ENCODE peak calls at places on chromosomes 13 and 19, in five cellular contexts. One of them, this sample, is unnamed.

GRCh38 chr19:35257113-35257461 is 8.3 kb downstream of the LSR start:
- DNase-seq in brain microvascular endothelial cell: no peak
- DNase-seq in AG09309: no peak
- DNase-seq in kidney epithelial cell: no peak
- DNase-seq in mucosa of descending colon: no peak
- DNase-seq in this sample: no peak

GRCh38 chr19:47794526-47794925 is 9.8 kb downstream of the TPRX1 start:
- DNase-seq in brain microvascular endothelial cell: no peak
- DNase-seq in AG09309: no peak
- DNase-seq in kidney epithelial cell: no peak
- DNase-seq in mucosa of descending colon: no peak
- DNase-seq in this sample: no peak

GRCh38 chr19:4744451-4745170 is 21.0 kb upstream of the DPP9 start:
- DNase-seq in brain microvascular endothelial cell: peak; percentile 90
- DNase-seq in AG09309: peak; percentile 78
- DNase-seq in kidney epithelial cell: no peak
- DNase-seq in mucosa of descending colon: no peak
- DNase-seq in this sample: peak; percentile 81

GRCh38 chr13:48004201-48004600 is 3.1 kb upstream of the SUCLA2 start:
- DNase-seq in brain microvascular endothelial cell: no peak
- DNase-seq in AG09309: no peak
- DNase-seq in kidney epithelial cell: no peak
- DNase-seq in mucosa of descending colon: no peak
- DNase-seq in this sample: no peak

GRCh38 chr19:16325671-16326400 is 1.2 kb downstream of the KLF2 start:
- DNase-seq in brain microvascular endothelial cell: no peak
- DNase-seq in AG09309: no peak
- DNase-seq in kidney epithelial cell: no peak
- DNase-seq in mucosa of descending colon: no peak
- DNase-seq in this sample: no peak

GRCh38 chr13:92717857-92718256 is 508.8 kb upstream of the GPC6 start:
- DNase-seq in brain microvascular endothelial cell: no peak
- DNase-seq in AG09309: no peak
- DNase-seq in kidney epithelial cell: no peak
- DNase-seq in mucosa of descending colon: no peak
- DNase-seq in this sample: no peak

GRCh38 chr13:48069573-48069972 is 25.3 kb downstream of the MED4 start:
- DNase-seq in brain microvascular endothelial cell: no peak
- DNase-seq in AG09309: no peak
- DNase-seq in kidney epithelial cell: no peak
- DNase-seq in mucosa of descending colon: no peak
- DNase-seq in this sample: no peak

GRCh38 chr13:51643882-51644281 is 59.6 kb downstream of the WDFY2 start:
- DNase-seq in brain microvascular endothelial cell: peak; percentile 87
- DNase-seq in AG09309: peak; percentile 76
- DNase-seq in kidney epithelial cell: peak; percentile 93
- DNase-seq in mucosa of descending colon: no peak
- DNase-seq in this sample: peak; percentile 54

GRCh38 chr19:42250666-42251531 is 4.0 kb downstream of the ERF start:
- DNase-seq in brain microvascular endothelial cell: no peak
- DNase-seq in AG09309: no peak
- DNase-seq in kidney epithelial cell: no peak
- DNase-seq in mucosa of descending colon: no peak
- DNase-seq in this sample: no peak

GRCh38 chr13:76597868-76598267 is 288.3 kb downstream of the KCTD12 start:
- DNase-seq in brain microvascular endothelial cell: no peak
- DNase-seq in AG09309: no peak
- DNase-seq in kidney epithelial cell: no peak
- DNase-seq in mucosa of descending colon: no peak
- DNase-seq in this sample: no peak

GRCh38 chr19:34308381-34309367 is 54.3 kb downstream of the GARRE1 start:
- DNase-seq in brain microvascular endothelial cell: no peak
- DNase-seq in AG09309: no peak
- DNase-seq in kidney epithelial cell: no peak
- DNase-seq in mucosa of descending colon: no peak
- DNase-seq in this sample: no peak

GRCh38 chr19:41144403-41144802 is 30.2 kb downstream of the CYP2F1 start:
- DNase-seq in brain microvascular endothelial cell: peak; percentile 73
- DNase-seq in AG09309: peak; percentile 45
- DNase-seq in kidney epithelial cell: peak; percentile 26
- DNase-seq in mucosa of descending colon: peak; percentile 99
- DNase-seq in this sample: peak; percentile 45

GRCh38 chr19:34962281-34962944 is 1.6 kb downstream of the ZNF792 start:
- DNase-seq in brain microvascular endothelial cell: no peak
- DNase-seq in AG09309: no peak
- DNase-seq in kidney epithelial cell: no peak
- DNase-seq in mucosa of descending colon: peak; percentile 25
- DNase-seq in this sample: no peak

GRCh38 chr19:49224856-49225255 is 67.3 kb downstream of the TRPM4 start:
- DNase-seq in brain microvascular endothelial cell: peak; percentile 70
- DNase-seq in AG09309: no peak
- DNase-seq in kidney epithelial cell: no peak
- DNase-seq in mucosa of descending colon: peak; percentile 71
- DNase-seq in this sample: no peak

GRCh38 chr19:10706990-10707389 is 5.8 kb downstream of the QTRT1 start:
- DNase-seq in brain microvascular endothelial cell: no peak
- DNase-seq in AG09309: no peak
- DNase-seq in kidney epithelial cell: no peak
- DNase-seq in mucosa of descending colon: no peak
- DNase-seq in this sample: no peak

GRCh38 chr19:10707440-10707839 is 6.2 kb downstream of the QTRT1 start:
- DNase-seq in brain microvascular endothelial cell: no peak
- DNase-seq in AG09309: no peak
- DNase-seq in kidney epithelial cell: no peak
- DNase-seq in mucosa of descending colon: no peak
- DNase-seq in this sample: no peak

GRCh38 chr19:10699650-10700335 is 1.4 kb upstream of the QTRT1 start:
- DNase-seq in brain microvascular endothelial cell: peak; percentile 73
- DNase-seq in AG09309: no peak
- DNase-seq in kidney epithelial cell: no peak
- DNase-seq in mucosa of descending colon: peak; percentile 83
- DNase-seq in this sample: no peak

GRCh38 chr19:10701955-10702307 is 692 bp downstream of the QTRT1 start:
- DNase-seq in brain microvascular endothelial cell: no peak
- DNase-seq in AG09309: no peak
- DNase-seq in kidney epithelial cell: no peak
- DNase-seq in mucosa of descending colon: peak; percentile 40
- DNase-seq in this sample: no peak
- TF ChIP-seq CTCF in brain microvascular endothelial cell: no peak
- TF ChIP-seq CTCF in AG09309: no peak
- TF ChIP-seq CTCF in kidney epithelial cell: no peak
- TF ChIP-seq CTCF in mucosa of descending colon: no peak
- TF ChIP-seq CTCF in this sample: peak; percentile 15

DNA sequence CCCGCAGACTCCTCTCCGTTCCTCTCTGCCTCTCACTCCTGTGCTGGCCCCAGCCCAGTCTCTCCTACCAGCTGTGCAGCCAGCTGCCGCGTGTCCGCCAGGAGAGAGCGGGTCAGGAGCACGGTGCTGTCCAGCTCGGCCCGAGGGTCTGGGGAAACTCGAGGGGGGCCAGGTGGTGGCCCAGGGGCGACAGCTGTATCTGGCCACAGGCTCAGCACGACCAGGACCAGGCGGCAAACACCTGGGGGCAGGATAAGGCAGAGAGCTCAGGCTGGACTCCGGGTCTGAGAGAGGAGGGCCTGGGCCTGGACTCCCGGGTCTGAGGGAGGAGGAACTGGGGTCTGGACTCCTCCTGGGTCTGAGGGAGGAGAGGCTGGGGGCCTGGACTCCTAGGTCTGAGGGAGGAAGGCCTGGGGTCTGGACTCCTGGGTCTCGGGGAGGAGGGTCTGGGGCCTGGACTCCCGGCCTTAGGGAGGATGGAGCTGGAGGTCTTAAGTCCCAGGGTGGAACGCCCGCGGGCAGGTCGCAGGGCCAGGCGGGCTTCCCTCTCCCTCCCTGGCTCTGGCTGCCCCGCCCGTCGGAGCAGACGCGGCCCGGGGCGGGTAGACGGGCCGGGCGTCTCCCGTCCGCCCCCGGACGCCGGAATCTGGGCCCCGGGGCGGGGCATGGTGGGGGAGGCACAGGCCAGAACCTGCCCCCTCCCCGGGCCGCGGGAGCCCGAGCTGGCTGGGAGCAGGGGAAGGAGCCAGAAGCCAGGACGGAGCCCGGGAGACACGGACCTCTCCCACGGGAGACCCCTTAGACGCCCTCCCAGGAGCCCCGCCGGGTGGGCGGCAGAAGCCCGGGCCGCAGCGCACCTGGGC is 1.3 kb downstream of the IL11 start:
- DNase-seq in brain microvascular endothelial cell: peak; percentile 16
- DNase-seq in AG09309: no peak
- DNase-seq in kidney epithelial cell: no peak
- DNase-seq in mucosa of descending colon: no peak
- DNase-seq in this sample: no peak
- H3K4me3 ChIP-seq in brain microvascular endothelial cell: peak overlapping the region; percentile 83
- H3K4me3 ChIP-seq in AG09309: peak overlapping the region; percentile 67
- H3K4me3 ChIP-seq in kidney epithelial cell: peak overlapping the region; percentile 67
- H3K4me3 ChIP-seq in mucosa of descending colon: no peak overlapping the region
- H3K4me3 ChIP-seq in this sample: peak overlapping the region; percentile 33

GRCh38 chr13:88097541-88097940 is 426.4 kb downstream of the SLITRK5 start:
- DNase-seq in brain microvascular endothelial cell: no peak
- DNase-seq in AG09309: no peak
- DNase-seq in kidney epithelial cell: no peak
- DNase-seq in mucosa of descending colon: no peak
- DNase-seq in this sample: no peak
- TF ChIP-seq CTCF in brain microvascular endothelial cell: no peak
- TF ChIP-seq CTCF in AG09309: no peak
- TF ChIP-seq CTCF in kidney epithelial cell: no peak
- TF ChIP-seq CTCF in mucosa of descending colon: no peak
- TF ChIP-seq CTCF in this sample: no peak

GRCh38 chr19:29840066-29840950 is 28.5 kb downstream of the CCNE1 start:
- DNase-seq in brain microvascular endothelial cell: no peak
- DNase-seq in AG09309: no peak
- DNase-seq in kidney epithelial cell: no peak
- DNase-seq in mucosa of descending colon: no peak
- DNase-seq in this sample: no peak

GRCh38 chr19:29841559-29842367 is 30.0 kb downstream of the CCNE1 start:
- DNase-seq in brain microvascular endothelial cell: peak; percentile 47
- DNase-seq in AG09309: no peak
- DNase-seq in kidney epithelial cell: no peak
- DNase-seq in mucosa of descending colon: no peak
- DNase-seq in this sample: peak; percentile 63

GRCh38 chr19:29841209-29841558 is 29.4 kb downstream of the CCNE1 start:
- DNase-seq in brain microvascular endothelial cell: peak; percentile 5
- DNase-seq in AG09309: no peak
- DNase-seq in kidney epithelial cell: no peak
- DNase-seq in mucosa of descending colon: no peak
- DNase-seq in this sample: no peak

GRCh38 chr19:29843180-29844051 is 31.6 kb downstream of the CCNE1 start:
- DNase-seq in brain microvascular endothelial cell: peak; percentile 1
- DNase-seq in AG09309: no peak
- DNase-seq in kidney epithelial cell: no peak
- DNase-seq in mucosa of descending colon: peak; percentile 40
- DNase-seq in this sample: no peak

DNA sequence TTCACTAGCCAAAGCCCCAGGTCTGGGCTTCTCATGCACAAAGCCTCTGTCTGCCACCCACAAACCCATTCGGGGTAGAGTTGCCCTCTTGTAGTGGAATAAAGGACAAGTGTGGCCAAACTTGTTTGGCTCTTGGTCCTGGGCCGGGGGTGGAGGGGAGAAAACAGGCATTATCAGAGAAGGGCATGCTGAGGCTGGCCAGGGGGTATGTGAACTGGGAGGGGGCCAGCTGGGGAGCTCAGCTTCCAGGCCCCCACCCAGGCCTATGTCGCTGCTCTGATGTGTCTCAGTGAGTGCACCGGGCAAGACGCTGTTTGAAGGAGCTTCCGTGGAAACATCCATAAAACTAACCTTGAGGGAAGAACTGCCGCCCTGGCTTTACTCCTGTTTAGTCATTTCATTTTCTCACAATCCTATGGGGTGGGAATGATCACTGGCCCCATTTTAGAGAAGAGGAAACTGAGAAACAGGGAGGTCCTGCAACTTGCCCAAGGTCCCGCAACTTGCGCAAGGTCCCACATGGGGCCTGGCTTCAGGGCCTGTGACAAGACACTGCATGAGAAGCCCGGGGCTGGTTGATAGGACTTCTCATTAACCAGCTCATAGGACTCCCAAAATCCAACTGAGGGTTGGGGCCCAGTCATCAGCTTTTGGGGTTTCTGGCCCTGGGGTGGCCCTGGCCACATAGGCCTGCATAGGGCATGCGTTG is 30.8 kb downstream of the CCNE1 start:
- DNase-seq in brain microvascular endothelial cell: no peak
- DNase-seq in AG09309: no peak
- DNase-seq in kidney epithelial cell: no peak
- DNase-seq in mucosa of descending colon: no peak
- DNase-seq in this sample: no peak
- H3K4me3 ChIP-seq in brain microvascular endothelial cell: no peak overlapping the region
- H3K4me3 ChIP-seq in AG09309: no peak overlapping the region
- H3K4me3 ChIP-seq in kidney epithelial cell: no peak overlapping the region
- H3K4me3 ChIP-seq in mucosa of descending colon: no peak overlapping the region
- H3K4me3 ChIP-seq in this sample: no peak overlapping the region

GRCh38 chr13:31174018-31174417 is 12.3 kb upstream of the HSPH1 start:
- DNase-seq in brain microvascular endothelial cell: peak; percentile 10
- DNase-seq in AG09309: no peak
- DNase-seq in kidney epithelial cell: no peak
- DNase-seq in mucosa of descending colon: no peak
- DNase-seq in this sample: no peak
- TF ChIP-seq CTCF in brain microvascular endothelial cell: peak; percentile 42
- TF ChIP-seq CTCF in AG09309: peak; percentile 18
- TF ChIP-seq CTCF in kidney epithelial cell: peak; percentile 13
- TF ChIP-seq CTCF in mucosa of descending colon: no peak
- TF ChIP-seq CTCF in this sample: peak; percentile 20

GRCh38 chr13:28320884-28321574 is 173.9 kb downstream of the FLT1 start:
- DNase-seq in brain microvascular endothelial cell: no peak
- DNase-seq in AG09309: no peak
- DNase-seq in kidney epithelial cell: no peak
- DNase-seq in mucosa of descending colon: no peak
- DNase-seq in this sample: no peak

GRCh38 chr13:28324181-28324789 is 170.6 kb downstream of the FLT1 start:
- DNase-seq in brain microvascular endothelial cell: peak; percentile 81
- DNase-seq in AG09309: no peak
- DNase-seq in kidney epithelial cell: peak; percentile 16
- DNase-seq in mucosa of descending colon: peak; percentile 85
- DNase-seq in this sample: peak; percentile 16

GRCh38 chr13:28322256-28322895 is 172.6 kb downstream of the FLT1 start:
- DNase-seq in brain microvascular endothelial cell: peak; percentile 48
- DNase-seq in AG09309: peak; percentile 55
- DNase-seq in kidney epithelial cell: no peak
- DNase-seq in mucosa of descending colon: no peak
- DNase-seq in this sample: no peak

GRCh38 chr13:28320209-28320608 is 174.7 kb downstream of the FLT1 start:
- DNase-seq in brain microvascular endothelial cell: no peak
- DNase-seq in AG09309: no peak
- DNase-seq in kidney epithelial cell: no peak
- DNase-seq in mucosa of descending colon: no peak
- DNase-seq in this sample: no peak

DNA sequence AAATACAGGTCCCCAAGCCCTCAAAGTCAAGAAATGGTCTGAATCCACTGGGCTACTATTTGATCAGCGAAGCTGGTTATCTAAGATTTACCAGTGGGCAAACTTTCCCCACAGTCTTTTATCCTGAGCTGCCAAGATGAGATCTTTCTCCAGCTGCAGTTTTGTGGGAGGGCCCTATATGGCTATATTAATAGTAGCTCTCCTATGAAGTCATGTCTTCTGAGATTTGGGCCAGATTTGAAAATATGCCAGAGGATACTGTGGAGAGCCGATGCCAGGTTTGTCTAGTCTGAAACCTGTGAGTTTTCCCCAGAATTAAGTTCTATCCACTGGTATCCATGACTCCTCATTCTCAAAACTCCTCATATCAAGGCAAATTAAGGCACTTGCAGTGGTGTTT is 173.2 kb downstream of the FLT1 start:
- DNase-seq in brain microvascular endothelial cell: no peak
- DNase-seq in AG09309: no peak
- DNase-seq in kidney epithelial cell: no peak
- DNase-seq in mucosa of descending colon: no peak
- DNase-seq in this sample: no peak
- H3K4me3 ChIP-seq in brain microvascular endothelial cell: no peak overlapping the region
- H3K4me3 ChIP-seq in AG09309: no peak overlapping the region
- H3K4me3 ChIP-seq in kidney epithelial cell: no peak overlapping the region
- H3K4me3 ChIP-seq in mucosa of descending colon: no peak overlapping the region
- H3K4me3 ChIP-seq in this sample: no peak overlapping the region

This sample was measured in retinal pigment epithelial cell.